ENCODE peak calls at places on chromosomes 3 and 15, in seven cellular contexts. One of them, this sample, is unnamed.

GRCh38 chr3:113265281-113265680 is 53.9 kb downstream of the BOC start:
- DNase-seq in cardiac muscle cell: no peak
- DNase-seq in gastrocnemius medialis: no peak
- DNase-seq in GM23338: no peak
- DNase-seq in uterus: peak
- DNase-seq in CD8-positive, alpha-beta T cell: no peak
- DNase-seq in endodermal cell: no peak
- DNase-seq in this sample: no peak

GRCh38 chr3:10479311-10479710 is 26.1 kb downstream of the ATP2B2 start:
- DNase-seq in cardiac muscle cell: no peak
- DNase-seq in gastrocnemius medialis: no peak
- DNase-seq in GM23338: no peak
- DNase-seq in uterus: no peak
- DNase-seq in CD8-positive, alpha-beta T cell: no peak
- DNase-seq in endodermal cell: no peak
- DNase-seq in this sample: no peak

GRCh38 chr3:178223876-178224275 is 312.4 kb upstream of the KCNMB2 start:
- DNase-seq in cardiac muscle cell: no peak
- DNase-seq in gastrocnemius medialis: no peak
- DNase-seq in GM23338: no peak
- DNase-seq in uterus: no peak
- DNase-seq in CD8-positive, alpha-beta T cell: no peak
- DNase-seq in endodermal cell: no peak
- DNase-seq in this sample: peak

GRCh38 chr15:33215941-33216872 is 21.7 kb upstream of the FMN1 start:
- DNase-seq in cardiac muscle cell: peak
- DNase-seq in gastrocnemius medialis: no peak
- DNase-seq in GM23338: peak
- DNase-seq in uterus: no peak
- DNase-seq in CD8-positive, alpha-beta T cell: no peak
- DNase-seq in endodermal cell: no peak
- DNase-seq in this sample: peak

GRCh38 chr3:126782554-126782953 is 78.5 kb downstream of the CHCHD6 start:
- DNase-seq in cardiac muscle cell: no peak
- DNase-seq in gastrocnemius medialis: no peak
- DNase-seq in GM23338: peak
- DNase-seq in uterus: no peak
- DNase-seq in CD8-positive, alpha-beta T cell: no peak
- DNase-seq in endodermal cell: no peak
- DNase-seq in this sample: peak

GRCh38 chr3:48413086-48413485 is 16.8 kb downstream of the PLXNB1 start:
- DNase-seq in cardiac muscle cell: no peak
- DNase-seq in gastrocnemius medialis: no peak
- DNase-seq in GM23338: no peak
- DNase-seq in uterus: no peak
- DNase-seq in CD8-positive, alpha-beta T cell: no peak
- DNase-seq in endodermal cell: no peak
- DNase-seq in this sample: no peak

GRCh38 chr3:97636465-97636864 is 128.1 kb upstream of the ARL6 start:
- DNase-seq in cardiac muscle cell: no peak
- DNase-seq in gastrocnemius medialis: no peak
- DNase-seq in GM23338: no peak
- DNase-seq in uterus: no peak
- DNase-seq in CD8-positive, alpha-beta T cell: no peak
- DNase-seq in endodermal cell: no peak
- DNase-seq in this sample: no peak

GRCh38 chr15:89499156-89499555 is 2.8 kb upstream of the RHCG start:
- DNase-seq in cardiac muscle cell: no peak
- DNase-seq in gastrocnemius medialis: no peak
- DNase-seq in GM23338: no peak
- DNase-seq in uterus: no peak
- DNase-seq in CD8-positive, alpha-beta T cell: no peak
- DNase-seq in endodermal cell: peak
- DNase-seq in this sample: no peak

GRCh38 chr3:9536212-9536611 is 17.4 kb downstream of the LHFPL4 start:
- DNase-seq in cardiac muscle cell: no peak
- DNase-seq in gastrocnemius medialis: no peak
- DNase-seq in GM23338: no peak
- DNase-seq in uterus: no peak
- DNase-seq in CD8-positive, alpha-beta T cell: no peak
- DNase-seq in endodermal cell: no peak
- DNase-seq in this sample: no peak

GRCh38 chr3:132256984-132257383 is 60.2 kb upstream of the ACP3 start:
- DNase-seq in cardiac muscle cell: peak
- DNase-seq in gastrocnemius medialis: no peak
- DNase-seq in GM23338: peak
- DNase-seq in uterus: no peak
- DNase-seq in CD8-positive, alpha-beta T cell: no peak
- DNase-seq in endodermal cell: peak
- DNase-seq in this sample: peak

GRCh38 chr15:99564221-99565030 is 1.4 kb upstream of the MEF2A start:
- DNase-seq in cardiac muscle cell: peak
- DNase-seq in gastrocnemius medialis: peak
- DNase-seq in GM23338: no peak
- DNase-seq in uterus: peak
- DNase-seq in CD8-positive, alpha-beta T cell: no peak
- DNase-seq in endodermal cell: peak
- DNase-seq in this sample: peak

GRCh38 chr3:196273655-196274054 is 13.9 kb downstream of the PCYT1A start:
- DNase-seq in cardiac muscle cell: no peak
- DNase-seq in gastrocnemius medialis: no peak
- DNase-seq in GM23338: no peak
- DNase-seq in uterus: no peak
- DNase-seq in CD8-positive, alpha-beta T cell: no peak
- DNase-seq in endodermal cell: peak
- DNase-seq in this sample: no peak

GRCh38 chr3:11162401-11163345 is 8.4 kb downstream of the HRH1 start:
- DNase-seq in cardiac muscle cell: no peak
- DNase-seq in gastrocnemius medialis: no peak
- DNase-seq in GM23338: no peak
- DNase-seq in uterus: no peak
- DNase-seq in CD8-positive, alpha-beta T cell: no peak
- DNase-seq in endodermal cell: no peak
- DNase-seq in this sample: no peak

GRCh38 chr15:62952969-62953368 is 89.6 kb upstream of the TPM1 start:
- DNase-seq in cardiac muscle cell: no peak
- DNase-seq in gastrocnemius medialis: no peak
- DNase-seq in GM23338: peak
- DNase-seq in uterus: no peak
- DNase-seq in CD8-positive, alpha-beta T cell: no peak
- DNase-seq in endodermal cell: peak
- DNase-seq in this sample: no peak

GRCh38 chr3:80187981-80188380 is 420.2 kb upstream of the ROBO1 start:
- DNase-seq in cardiac muscle cell: no peak
- DNase-seq in gastrocnemius medialis: no peak
- DNase-seq in GM23338: no peak
- DNase-seq in uterus: no peak
- DNase-seq in CD8-positive, alpha-beta T cell: no peak
- DNase-seq in endodermal cell: no peak
- DNase-seq in this sample: no peak

GRCh38 chr3:149197669-149198068 is 24.0 kb downstream of the CP start:
- DNase-seq in cardiac muscle cell: peak
- DNase-seq in gastrocnemius medialis: no peak
- DNase-seq in GM23338: peak
- DNase-seq in uterus: no peak
- DNase-seq in CD8-positive, alpha-beta T cell: no peak
- DNase-seq in endodermal cell: peak
- DNase-seq in this sample: no peak

GRCh38 chr3:157089455-157090221 is 70.3 kb downstream of the CCNL1 start:
- DNase-seq in cardiac muscle cell: peak
- DNase-seq in gastrocnemius medialis: no peak
- DNase-seq in GM23338: peak
- DNase-seq in uterus: peak
- DNase-seq in CD8-positive, alpha-beta T cell: no peak
- DNase-seq in endodermal cell: no peak
- DNase-seq in this sample: peak

GRCh38 chr15:43244092-43244491 is 22.6 kb downstream of the TGM5 start:
- DNase-seq in cardiac muscle cell: no peak
- DNase-seq in gastrocnemius medialis: no peak
- DNase-seq in GM23338: no peak
- DNase-seq in uterus: no peak
- DNase-seq in CD8-positive, alpha-beta T cell: no peak
- DNase-seq in endodermal cell: no peak
- DNase-seq in this sample: no peak

GRCh38 chr15:77160562-77161481 is 89.9 kb upstream of the TSPAN3 start:
- DNase-seq in cardiac muscle cell: no peak
- DNase-seq in gastrocnemius medialis: no peak
- DNase-seq in GM23338: peak
- DNase-seq in uterus: no peak
- DNase-seq in CD8-positive, alpha-beta T cell: peak
- DNase-seq in endodermal cell: no peak
- DNase-seq in this sample: peak

GRCh38 chr3:183653209-183654064 is 18.0 kb downstream of the KLHL24 start:
- DNase-seq in cardiac muscle cell: no peak
- DNase-seq in gastrocnemius medialis: no peak
- DNase-seq in GM23338: peak
- DNase-seq in uterus: no peak
- DNase-seq in CD8-positive, alpha-beta T cell: no peak
- DNase-seq in endodermal cell: no peak
- DNase-seq in this sample: peak

GRCh38 chr3:183654727-183655126 is 19.3 kb downstream of the KLHL24 start:
- DNase-seq in cardiac muscle cell: no peak
- DNase-seq in gastrocnemius medialis: no peak
- DNase-seq in GM23338: no peak
- DNase-seq in uterus: no peak
- DNase-seq in CD8-positive, alpha-beta T cell: no peak
- DNase-seq in endodermal cell: no peak
- DNase-seq in this sample: no peak

GRCh38 chr3:183650554-183650953 is 15.1 kb downstream of the KLHL24 start:
- DNase-seq in cardiac muscle cell: no peak
- DNase-seq in gastrocnemius medialis: no peak
- DNase-seq in GM23338: no peak
- DNase-seq in uterus: no peak
- DNase-seq in CD8-positive, alpha-beta T cell: no peak
- DNase-seq in endodermal cell: no peak
- DNase-seq in this sample: peak
- TF ChIP-seq CTCF in cardiac muscle cell: no peak
- TF ChIP-seq CTCF in gastrocnemius medialis: no peak
- TF ChIP-seq CTCF in GM23338: no peak
- TF ChIP-seq CTCF in uterus: no peak
- TF ChIP-seq CTCF in CD8-positive, alpha-beta T cell: no peak
- TF ChIP-seq CTCF in endodermal cell: no peak
- TF ChIP-seq CTCF in this sample: no peak

GRCh38 chr3:16290007-16290826 is 25.2 kb downstream of the OXNAD1 start:
- DNase-seq in cardiac muscle cell: peak
- DNase-seq in gastrocnemius medialis: no peak
- DNase-seq in GM23338: peak
- DNase-seq in uterus: peak
- DNase-seq in CD8-positive, alpha-beta T cell: peak
- DNase-seq in endodermal cell: peak
- DNase-seq in this sample: peak
- H3K4me3 ChIP-seq in cardiac muscle cell: no peak
- H3K4me3 ChIP-seq in gastrocnemius medialis: no peak
- H3K4me3 ChIP-seq in GM23338: no peak
- H3K4me3 ChIP-seq in uterus: no peak
- H3K4me3 ChIP-seq in CD8-positive, alpha-beta T cell: peak
- H3K4me3 ChIP-seq in endodermal cell: no peak
- H3K4me3 ChIP-seq in this sample: no peak

GRCh38 chr3:125107861-125108567 is 52.2 kb upstream of the HEG1 start:
- DNase-seq in cardiac muscle cell: no peak
- DNase-seq in gastrocnemius medialis: no peak
- DNase-seq in GM23338: no peak
- DNase-seq in uterus: no peak
- DNase-seq in CD8-positive, alpha-beta T cell: no peak
- DNase-seq in endodermal cell: no peak
- DNase-seq in this sample: peak

GRCh38 chr3:125110016-125110875 is 54.4 kb upstream of the HEG1 start:
- DNase-seq in cardiac muscle cell: no peak
- DNase-seq in gastrocnemius medialis: no peak
- DNase-seq in GM23338: no peak
- DNase-seq in uterus: no peak
- DNase-seq in CD8-positive, alpha-beta T cell: no peak
- DNase-seq in endodermal cell: no peak
- DNase-seq in this sample: peak

GRCh38 chr3:125109541-125109925 is 53.7 kb upstream of the HEG1 start:
- DNase-seq in cardiac muscle cell: no peak
- DNase-seq in gastrocnemius medialis: no peak
- DNase-seq in GM23338: no peak
- DNase-seq in uterus: no peak
- DNase-seq in CD8-positive, alpha-beta T cell: no peak
- DNase-seq in endodermal cell: no peak
- DNase-seq in this sample: no peak

GRCh38 chr3:125107384-125107783 is 51.6 kb upstream of the HEG1 start:
- DNase-seq in cardiac muscle cell: no peak
- DNase-seq in gastrocnemius medialis: no peak
- DNase-seq in GM23338: no peak
- DNase-seq in uterus: no peak
- DNase-seq in CD8-positive, alpha-beta T cell: no peak
- DNase-seq in endodermal cell: no peak
- DNase-seq in this sample: no peak

DNA sequence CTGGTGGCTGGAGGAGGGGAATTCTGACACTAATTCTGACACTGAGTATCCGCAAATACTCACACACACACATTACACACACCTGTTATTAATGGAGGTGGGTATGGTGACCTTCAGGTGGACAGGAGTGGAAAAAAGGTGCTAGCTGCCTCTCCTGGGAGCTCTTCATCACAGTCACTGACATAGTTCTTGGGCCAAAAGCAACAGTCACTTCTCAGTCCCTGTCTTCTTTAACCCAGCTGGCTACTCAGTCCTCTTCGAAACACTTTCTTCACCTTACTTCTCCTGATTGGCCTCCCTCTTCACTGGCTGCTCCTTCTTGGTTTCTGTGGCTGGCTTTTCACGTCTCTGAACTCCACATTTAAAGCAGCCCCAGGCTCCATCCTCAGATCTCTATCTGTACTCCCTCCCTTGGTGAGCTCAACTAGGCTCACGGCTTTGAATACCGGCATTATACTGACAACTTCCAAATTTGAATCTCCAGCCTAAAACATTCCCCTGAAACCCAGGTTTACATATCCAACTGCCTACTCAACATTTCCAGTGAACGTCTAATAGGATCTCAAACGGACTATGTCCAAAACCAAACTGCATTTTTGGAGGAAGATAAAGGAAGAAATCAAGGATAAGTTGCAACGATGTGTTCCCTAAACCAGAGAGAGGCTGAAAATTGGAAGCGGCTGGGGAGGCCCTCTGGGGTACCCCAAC is 53.2 kb upstream of the HEG1 start:
- DNase-seq in cardiac muscle cell: no peak
- DNase-seq in gastrocnemius medialis: no peak
- DNase-seq in GM23338: no peak
- DNase-seq in uterus: no peak
- DNase-seq in CD8-positive, alpha-beta T cell: no peak
- DNase-seq in endodermal cell: no peak
- DNase-seq in this sample: no peak
- TF ChIP-seq CTCF in cardiac muscle cell: no peak
- TF ChIP-seq CTCF in gastrocnemius medialis: no peak
- TF ChIP-seq CTCF in GM23338: no peak
- TF ChIP-seq CTCF in uterus: no peak
- TF ChIP-seq CTCF in CD8-positive, alpha-beta T cell: no peak
- TF ChIP-seq CTCF in endodermal cell: no peak
- TF ChIP-seq CTCF in this sample: no peak

DNA sequence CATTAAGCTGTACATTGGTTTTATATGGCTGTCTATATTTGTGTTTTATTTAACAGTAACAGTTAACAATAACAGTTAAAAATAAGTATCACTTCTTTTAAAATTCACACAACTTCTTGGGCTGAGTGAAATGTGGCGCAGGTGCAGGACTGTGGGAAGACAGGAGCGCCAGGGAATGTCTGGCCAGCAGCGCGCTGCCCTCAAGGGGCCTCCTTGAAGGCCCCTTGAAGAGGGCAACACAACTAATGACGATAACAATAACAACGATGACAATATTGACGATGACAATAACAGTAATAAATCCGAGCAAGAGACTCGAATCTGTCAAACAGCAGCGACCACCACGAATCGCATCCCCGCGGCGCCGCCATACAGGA is 411 bp upstream of the PPP2R3A start:
- DNase-seq in cardiac muscle cell: no peak
- DNase-seq in gastrocnemius medialis: peak
- DNase-seq in GM23338: no peak
- DNase-seq in uterus: no peak
- DNase-seq in CD8-positive, alpha-beta T cell: no peak
- DNase-seq in endodermal cell: no peak
- DNase-seq in this sample: no peak
- H3K4me3 ChIP-seq in cardiac muscle cell: peak
- H3K4me3 ChIP-seq in gastrocnemius medialis: peak
- H3K4me3 ChIP-seq in GM23338: peak
- H3K4me3 ChIP-seq in uterus: peak
- H3K4me3 ChIP-seq in CD8-positive, alpha-beta T cell: peak
- H3K4me3 ChIP-seq in endodermal cell: peak
- H3K4me3 ChIP-seq in this sample: peak